ENCODE peak calls at places on chromosomes 5 and 9, in four cellular contexts. E is IMR-90, P is mesendoderm, A is H1. K is an unnamed sample.

GRCh38 chr9:128150594-128151342 is 1.5 kb downstream of the LCN2 start:
- DNase-seq in E (no peak), P (peak; percentile 69), A (no peak), K (peak; percentile 87)

GRCh38 chr9:98159301-98159700 is 33.1 kb downstream of the CORO2A start:
- DNase-seq in E (no peak), P (no peak), A (no peak), K (no peak)

GRCh38 chr5:53642006-53642405 is 81.6 kb downstream of the NDUFS4 start:
- DNase-seq in E (peak; percentile 17), P (peak; percentile 7), A (no peak), K (no peak)

GRCh38 chr5:105274079-105274478 is 1711.5 kb upstream of the NUDT12 start:
- DNase-seq in E (no peak), P (no peak), A (no peak), K (no peak)

GRCh38 chr9:28808042-28808441 is 1234.8 kb upstream of the C9orf72 start:
- DNase-seq in E (no peak), P (no peak), A (no peak), K (no peak)

GRCh38 chr9:86868611-86869010 is 78.7 kb downstream of the GAS1 start:
- DNase-seq in E (no peak), P (no peak), A (no peak), K (no peak)

GRCh38 chr5:130643321-130643720 is 521.7 kb downstream of the HINT1 start:
- DNase-seq in E (no peak), P (no peak), A (no peak), K (no peak)

GRCh38 chr5:160274483-160274931 is 37.9 kb downstream of the CCNJL start:
- DNase-seq in E (no peak), P (no peak), A (no peak), K (no peak)

GRCh38 chr5:145473032-145473642 is 362.0 kb downstream of the PRELID2 start:
- DNase-seq in E (peak; percentile 42), P (no peak), A (no peak), K (no peak)

GRCh38 chr9:16719921-16720320 is 150.5 kb downstream of the BNC2 start:
- DNase-seq in E (no peak), P (no peak), A (no peak), K (no peak)

GRCh38 chr9:132409828-132410528 is at the start of gene CFAP77:
- DNase-seq in E (peak; percentile 39), P (peak; percentile 71), A (no peak), K (peak; percentile 70)

GRCh38 chr5:132491368-132492364 is 1.1 kb upstream of the IRF1 start:
- DNase-seq in E (no peak), P (peak; percentile 55), A (no peak), K (peak; percentile 54)

GRCh38 chr5:56078675-56079500 is 84.1 kb upstream of the IL6ST start:
- DNase-seq in E (peak; percentile 41), P (no peak), A (no peak), K (no peak)

GRCh38 chr5:178107889-178108288 is 5.4 kb upstream of the N4BP3 start:
- DNase-seq in E (no peak), P (peak; percentile 42), A (no peak), K (no peak)

GRCh38 chr5:178115835-178116405 is 2.6 kb downstream of the N4BP3 start:
- DNase-seq in E (no peak), P (peak; percentile 80), A (no peak), K (peak; percentile 69)

GRCh38 chr5:160390787-160391696 is 8.8 kb downstream of the FAM200C start:
- DNase-seq in E (peak; percentile 36), P (peak; percentile 23), A (no peak), K (no peak)

GRCh38 chr9:99486684-99487083 is 264.6 kb downstream of the SEC61B start:
- DNase-seq in E (no peak), P (no peak), A (no peak), K (no peak)

GRCh38 chr9:36132081-36132480 is 4.5 kb upstream of the GLIPR2 start:
- DNase-seq in E (peak; percentile 39), P (no peak), A (no peak), K (no peak)

GRCh38 chr9:92032891-92033290 is 82.3 kb downstream of the SPTLC1 start:
- DNase-seq in E (no peak), P (no peak), A (no peak), K (no peak)

GRCh38 chr5:137646761-137647160 is 89.1 kb downstream of the KLHL3 start:
- DNase-seq in E (no peak), P (no peak), A (no peak), K (no peak)

GRCh38 chr9:96617439-96618185 is 2.0 kb downstream of the CDC14B start:
- DNase-seq in E (no peak), P (no peak), A (no peak), K (peak; percentile 31)

GRCh38 chr9:14437336-14438231 is 123.6 kb upstream of the NFIB start:
- DNase-seq in E (no peak), P (no peak), A (no peak), K (no peak)

GRCh38 chr5:111735829-111736228 is 21.2 kb downstream of the NREP start:
- DNase-seq in E (peak; percentile 98), P (peak; percentile 83), A (peak; percentile 23), K (peak; percentile 58)

GRCh38 chr5:174065528-174066189 is 20.2 kb downstream of the NSG2 start:
- DNase-seq in E (no peak), P (peak; percentile 31), A (no peak), K (no peak)

GRCh38 chr9:27634879-27635278 is 61.6 kb upstream of the C9orf72 start:
- DNase-seq in E (no peak), P (no peak), A (no peak), K (no peak)

GRCh38 chr5:130109152-130109551 is 204.9 kb downstream of the CHSY3 start:
- DNase-seq in E (peak; percentile 18), P (peak; percentile 66), A (no peak), K (no peak)

GRCh38 chr5:160926428-160926827 is 74.4 kb upstream of the ATP10B start:
- DNase-seq in E (no peak), P (no peak), A (no peak), K (no peak)

GRCh38 chr9:26955222-26955903 is 849 bp upstream of the IFT74 start:
- DNase-seq in E (no peak), P (peak; percentile 31), A (no peak), K (no peak)

GRCh38 chr9:126956929-126957686 is 42.5 kb downstream of the RALGPS1 start:
- DNase-seq in E (peak; percentile 81), P (peak; percentile 74), A (no peak), K (no peak)
- H4K5ac ChIP-seq in E (peak overlapping the region; percentile 72), P (no peak overlapping the region), A (no peak overlapping the region), K (no peak overlapping the region)

GRCh38 chr5:87944553-87945320 is 323.9 kb downstream of the TMEM161B start:
- DNase-seq in E (no peak), P (peak; percentile 88), A (peak; percentile 68), K (peak; percentile 76)

GRCh38 chr5:87936667-87937066 is 332.0 kb downstream of the TMEM161B start:
- DNase-seq in E (no peak), P (no peak), A (no peak), K (no peak)

DNA sequence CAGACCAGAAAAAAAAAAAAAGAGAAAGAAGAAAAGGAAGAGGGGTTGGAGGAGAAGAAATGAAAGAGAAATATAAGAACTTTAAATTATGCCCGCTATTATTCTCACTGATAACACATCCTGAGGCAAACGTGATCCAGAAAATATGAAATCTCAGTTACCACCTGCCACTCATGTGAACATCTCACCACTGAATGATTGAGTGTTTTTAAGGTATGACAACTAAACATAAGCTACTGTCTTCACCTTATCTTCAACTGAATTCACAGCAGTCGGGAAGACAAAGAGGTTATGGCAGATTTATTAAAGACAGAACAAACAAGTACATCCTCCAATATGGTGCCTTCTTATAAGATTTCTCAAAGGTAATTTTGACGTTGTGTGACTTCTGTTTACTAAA is 327.9 kb downstream of the TMEM161B start:
- DNase-seq in E (no peak), P (no peak), A (no peak), K (no peak)
- H4K5ac ChIP-seq in E (no peak overlapping the region), P (no peak overlapping the region), A (no peak overlapping the region), K (no peak overlapping the region)

DNA sequence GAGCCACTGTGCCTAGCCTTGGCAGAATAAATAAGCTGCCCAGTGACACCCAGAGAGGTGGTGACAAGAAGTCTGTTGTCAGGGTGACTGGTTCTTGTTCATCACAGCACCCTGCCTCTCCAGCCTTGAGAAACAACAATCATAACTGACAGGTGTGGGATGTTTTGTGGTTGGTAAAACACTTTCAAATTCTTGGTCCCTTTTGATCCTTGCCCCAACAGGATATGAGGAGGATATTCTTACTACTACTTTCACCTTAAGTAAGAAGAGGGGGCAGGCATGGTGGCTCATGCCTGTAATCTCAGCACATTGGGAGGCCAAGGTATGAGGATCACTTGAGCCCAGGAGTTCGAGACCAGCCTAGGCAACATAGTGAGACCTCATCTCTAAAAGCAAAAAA is 14.2 kb upstream of the FRRS1L start:
- DNase-seq in E (no peak), P (no peak), A (no peak), K (no peak)
- H4K5ac ChIP-seq in E (no peak overlapping the region), P (no peak overlapping the region), A (no peak overlapping the region), K (no peak overlapping the region)

GRCh38 chr5:147339313-147339712 is 104.5 kb downstream of the STK32A start:
- DNase-seq in E (no peak), P (no peak), A (no peak), K (no peak)

GRCh38 chr5:147332643-147333042 is 97.8 kb downstream of the STK32A start:
- DNase-seq in E (no peak), P (no peak), A (no peak), K (no peak)

GRCh38 chr5:147341382-147341781 is 106.6 kb downstream of the STK32A start:
- DNase-seq in E (no peak), P (no peak), A (no peak), K (no peak)

GRCh38 chr5:147336871-147337270 is 102.0 kb downstream of the STK32A start:
- DNase-seq in E (no peak), P (no peak), A (no peak), K (no peak)
- H4K5ac ChIP-seq in E (no peak overlapping the region), P (no peak overlapping the region), A (no peak overlapping the region), K (no peak overlapping the region)

DNA sequence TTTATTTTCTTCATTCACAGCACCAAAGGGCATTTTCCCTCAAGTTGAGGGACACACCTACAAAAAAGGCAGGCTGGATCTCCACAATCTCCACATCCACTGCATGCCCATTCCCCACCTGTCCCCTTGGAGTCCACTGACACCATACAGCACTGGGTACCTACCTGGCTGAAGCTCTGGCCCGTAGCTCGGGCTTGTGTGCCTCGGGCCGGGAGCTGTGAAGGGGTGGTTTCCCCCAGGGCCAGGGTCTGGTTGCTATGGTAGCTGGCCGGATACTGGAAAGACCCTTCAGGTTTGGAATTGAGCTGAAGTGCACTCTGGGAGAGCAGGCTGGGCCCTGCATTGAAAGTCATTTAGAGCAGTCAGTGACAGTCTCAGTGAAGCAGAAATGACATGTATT is 507.4 kb downstream of the CTNND2 start:
- DNase-seq in E (no peak), P (no peak), A (no peak), K (no peak)
- H4K5ac ChIP-seq in E (no peak overlapping the region), P (no peak overlapping the region), A (no peak overlapping the region), K (no peak overlapping the region)

GRCh38 chr9:93076792-93077128 is 18.3 kb downstream of the SUSD3 start:
- DNase-seq in E (no peak), P (no peak), A (no peak), K (no peak)
- H4K5ac ChIP-seq in E (no peak overlapping the region), P (no peak overlapping the region), A (no peak overlapping the region), K (no peak overlapping the region)

DNA sequence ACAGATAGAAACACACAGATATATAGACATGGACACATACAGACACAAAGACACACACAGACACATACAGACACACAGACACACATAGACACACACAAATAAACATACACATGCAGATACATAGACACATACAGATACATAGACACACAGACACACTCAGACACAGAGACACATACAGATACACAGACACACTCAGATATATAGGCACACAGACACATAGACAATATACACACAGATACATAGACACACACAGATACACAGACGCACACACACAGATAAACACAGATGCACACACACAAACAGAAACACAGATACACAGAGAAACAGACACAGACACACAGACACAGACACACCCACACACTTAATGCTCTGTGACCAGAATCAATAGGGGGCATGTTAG is 156.8 kb downstream of the IRX2 start:
- DNase-seq in E (no peak), P (no peak), A (no peak), K (no peak)
- H4K5ac ChIP-seq in E (no peak overlapping the region), P (no peak overlapping the region), A (no peak overlapping the region), K (no peak overlapping the region)